ENCODE peak calls at places on chromosomes 7 and 10, in four cellular contexts. G, D, P and O are unnamed samples.

GRCh38 chr7:106110885-106111670 is 1.0 kb downstream of the SYPL1 start:
- DNase-seq in P (no peak), D (peak; percentile 40), G (no peak), O (no peak)

GRCh38 chr10:6593140-6593740 is 13.2 kb upstream of the PRKCQ start:
- DNase-seq in D (no peak), G (no peak), P (peak; percentile 49), O (peak; percentile 31)

GRCh38 chr10:35324196-35324595 is 12.1 kb upstream of the CCNY start:
- DNase-seq in P (no peak), G (no peak), D (no peak), O (no peak)

GRCh38 chr7:80859272-80859970 is 59.4 kb downstream of the SEMA3C start:
- DNase-seq in G (no peak), P (no peak), D (no peak), O (no peak)

GRCh38 chr10:3805791-3806381 is 20.9 kb upstream of the KLF6 start:
- DNase-seq in G (no peak), P (no peak), D (peak; percentile 93), O (peak; percentile 50)

GRCh38 chr7:14690486-14690885 is 212.1 kb downstream of the DGKB start:
- DNase-seq in G (no peak), D (no peak), P (no peak), O (no peak)

GRCh38 chr7:96679886-96680285 is 29.8 kb downstream of the SEM1 start:
- DNase-seq in P (no peak), G (no peak), D (no peak), O (no peak)

GRCh38 chr10:10914129-10914528 is 103.5 kb upstream of the CELF2 start:
- DNase-seq in D (no peak), G (no peak), P (no peak), O (no peak)

GRCh38 chr10:130782467-130782866 is 529.1 kb downstream of the TCERG1L start:
- DNase-seq in D (no peak), P (no peak), G (no peak), O (no peak)

GRCh38 chr7:69342154-69342884 is 256.0 kb upstream of the AUTS2 start:
- DNase-seq in D (no peak), G (no peak), P (no peak), O (no peak)

GRCh38 chr7:100407285-100408180 is 21.0 kb downstream of the ZCWPW1 start:
- DNase-seq in D (peak; percentile 83), P (peak; percentile 22), G (no peak), O (peak; percentile 44)

GRCh38 chr10:23693398-23693797 is 254.5 kb downstream of the OTUD1 start:
- DNase-seq in P (peak; percentile 46), G (no peak), D (no peak), O (peak; percentile 37)

GRCh38 chr7:20296444-20296843 is 34.3 kb upstream of the ITGB8 start:
- DNase-seq in P (no peak), G (no peak), D (no peak), O (no peak)

GRCh38 chr10:130111115-130111847 is 651 bp upstream of the C10orf143 start:
- DNase-seq in G (peak; percentile 76), D (peak; percentile 98), P (peak; percentile 94), O (peak; percentile 96)

GRCh38 chr10:133196936-133197758 is 32.9 kb upstream of the UTF1 start:
- DNase-seq in D (no peak), G (no peak), P (no peak), O (no peak)